ENCODE peak calls at places on chromosomes 3 and 15, in nine cellular contexts. One of them, this sample, is unnamed. For H3K36me3, the result is how much of the 10 kb centered on the place peaks cover.

GRCh38 chr3:190229632-190230424 is 92.4 kb downstream of the CLDN1 start:
- DNase-seq in aorta: no peak
- DNase-seq in naive thymus-derived CD4-positive, alpha-beta T cell: no peak
- DNase-seq in IMR-90: peak
- DNase-seq in kidney: no peak
- DNase-seq in A673: peak
- DNase-seq in lower lobe of right lung: no peak
- DNase-seq in ovary: no peak
- DNase-seq in body of pancreas: peak
- DNase-seq in this sample: peak

GRCh38 chr15:85031086-85031943 is 49.7 kb downstream of the PDE8A start:
- DNase-seq in aorta: no peak
- DNase-seq in naive thymus-derived CD4-positive, alpha-beta T cell: no peak
- DNase-seq in IMR-90: no peak
- DNase-seq in kidney: no peak
- DNase-seq in A673: no peak
- DNase-seq in lower lobe of right lung: no peak
- DNase-seq in ovary: no peak
- DNase-seq in body of pancreas: no peak
- DNase-seq in this sample: no peak

GRCh38 chr3:120192579-120192978 is 92.4 kb downstream of the GPR156 start:
- DNase-seq in aorta: no peak
- DNase-seq in naive thymus-derived CD4-positive, alpha-beta T cell: no peak
- DNase-seq in IMR-90: peak
- DNase-seq in kidney: no peak
- DNase-seq in A673: no peak
- DNase-seq in lower lobe of right lung: no peak
- DNase-seq in ovary: no peak
- DNase-seq in body of pancreas: no peak
- DNase-seq in this sample: no peak

GRCh38 chr15:81091889-81092558 is 42.0 kb upstream of the CFAP161 start:
- DNase-seq in aorta: no peak
- DNase-seq in naive thymus-derived CD4-positive, alpha-beta T cell: no peak
- DNase-seq in IMR-90: peak
- DNase-seq in kidney: no peak
- DNase-seq in A673: peak
- DNase-seq in lower lobe of right lung: no peak
- DNase-seq in ovary: no peak
- DNase-seq in body of pancreas: peak
- DNase-seq in this sample: peak

GRCh38 chr3:123552095-123552714 is 32.6 kb downstream of the HACD2 start:
- DNase-seq in aorta: no peak
- DNase-seq in naive thymus-derived CD4-positive, alpha-beta T cell: no peak
- DNase-seq in IMR-90: peak
- DNase-seq in kidney: no peak
- DNase-seq in A673: peak
- DNase-seq in lower lobe of right lung: no peak
- DNase-seq in ovary: no peak
- DNase-seq in body of pancreas: no peak
- DNase-seq in this sample: peak

GRCh38 chr3:159897331-159898075 is 91.1 kb upstream of the IL12A start:
- DNase-seq in aorta: no peak
- DNase-seq in naive thymus-derived CD4-positive, alpha-beta T cell: no peak
- DNase-seq in IMR-90: peak
- DNase-seq in kidney: no peak
- DNase-seq in A673: peak
- DNase-seq in lower lobe of right lung: no peak
- DNase-seq in ovary: peak
- DNase-seq in body of pancreas: no peak
- DNase-seq in this sample: peak

GRCh38 chr3:177013681-177014280 is 183.5 kb downstream of the TBL1XR1 start:
- DNase-seq in aorta: no peak
- DNase-seq in naive thymus-derived CD4-positive, alpha-beta T cell: no peak
- DNase-seq in IMR-90: no peak
- DNase-seq in kidney: no peak
- DNase-seq in A673: no peak
- DNase-seq in lower lobe of right lung: no peak
- DNase-seq in ovary: no peak
- DNase-seq in body of pancreas: no peak
- DNase-seq in this sample: no peak

GRCh38 chr15:37594431-37594830 is 340.0 kb upstream of the TMCO5A start:
- DNase-seq in aorta: no peak
- DNase-seq in naive thymus-derived CD4-positive, alpha-beta T cell: no peak
- DNase-seq in IMR-90: no peak
- DNase-seq in kidney: no peak
- DNase-seq in A673: no peak
- DNase-seq in lower lobe of right lung: no peak
- DNase-seq in ovary: no peak
- DNase-seq in body of pancreas: no peak
- DNase-seq in this sample: no peak

GRCh38 chr3:175432338-175433025 is 573.3 kb downstream of the NAALADL2 start:
- DNase-seq in aorta: no peak
- DNase-seq in naive thymus-derived CD4-positive, alpha-beta T cell: no peak
- DNase-seq in IMR-90: peak
- DNase-seq in kidney: no peak
- DNase-seq in A673: peak
- DNase-seq in lower lobe of right lung: no peak
- DNase-seq in ovary: no peak
- DNase-seq in body of pancreas: no peak
- DNase-seq in this sample: peak
- H3K4me3 ChIP-seq in aorta: no peak
- H3K4me3 ChIP-seq in naive thymus-derived CD4-positive, alpha-beta T cell: no peak
- H3K4me3 ChIP-seq in IMR-90: peak
- H3K4me3 ChIP-seq in kidney: no peak
- H3K4me3 ChIP-seq in A673: no peak
- H3K4me3 ChIP-seq in lower lobe of right lung: no peak
- H3K4me3 ChIP-seq in ovary: no peak
- H3K4me3 ChIP-seq in body of pancreas: no peak
- H3K4me3 ChIP-seq in this sample: no peak

GRCh38 chr3:11544413-11545181 is 99.1 kb downstream of the VGLL4 start:
- DNase-seq in aorta: peak
- DNase-seq in naive thymus-derived CD4-positive, alpha-beta T cell: no peak
- DNase-seq in IMR-90: peak
- DNase-seq in kidney: no peak
- DNase-seq in A673: no peak
- DNase-seq in lower lobe of right lung: no peak
- DNase-seq in ovary: peak
- DNase-seq in body of pancreas: peak
- DNase-seq in this sample: no peak
- H3K27ac ChIP-seq in aorta: no peak
- H3K27ac ChIP-seq in naive thymus-derived CD4-positive, alpha-beta T cell: no peak
- H3K27ac ChIP-seq in IMR-90: no peak
- H3K27ac ChIP-seq in kidney: no peak
- H3K27ac ChIP-seq in A673: no peak
- H3K27ac ChIP-seq in lower lobe of right lung: no peak
- H3K27ac ChIP-seq in ovary: peak
- H3K27ac ChIP-seq in body of pancreas: no peak
- H3K27ac ChIP-seq in this sample: no peak

GRCh38 chr3:52124126-52124525 is 30.1 kb downstream of the POC1A start:
- DNase-seq in aorta: peak
- DNase-seq in naive thymus-derived CD4-positive, alpha-beta T cell: no peak
- DNase-seq in IMR-90: no peak
- DNase-seq in kidney: no peak
- DNase-seq in A673: no peak
- DNase-seq in lower lobe of right lung: peak
- DNase-seq in ovary: no peak
- DNase-seq in body of pancreas: no peak
- DNase-seq in this sample: no peak

GRCh38 chr3:52121813-52122212 is 32.4 kb downstream of the POC1A start:
- DNase-seq in aorta: peak
- DNase-seq in naive thymus-derived CD4-positive, alpha-beta T cell: no peak
- DNase-seq in IMR-90: no peak
- DNase-seq in kidney: peak
- DNase-seq in A673: no peak
- DNase-seq in lower lobe of right lung: peak
- DNase-seq in ovary: no peak
- DNase-seq in body of pancreas: peak
- DNase-seq in this sample: no peak

GRCh38 chr3:52121459-52121795 is 32.8 kb downstream of the POC1A start:
- DNase-seq in aorta: peak
- DNase-seq in naive thymus-derived CD4-positive, alpha-beta T cell: no peak
- DNase-seq in IMR-90: no peak
- DNase-seq in kidney: peak
- DNase-seq in A673: no peak
- DNase-seq in lower lobe of right lung: peak
- DNase-seq in ovary: no peak
- DNase-seq in body of pancreas: peak
- DNase-seq in this sample: no peak

GRCh38 chr3:52123106-52123708 is 31.0 kb downstream of the POC1A start:
- DNase-seq in aorta: peak
- DNase-seq in naive thymus-derived CD4-positive, alpha-beta T cell: peak
- DNase-seq in IMR-90: peak
- DNase-seq in kidney: peak
- DNase-seq in A673: peak
- DNase-seq in lower lobe of right lung: peak
- DNase-seq in ovary: peak
- DNase-seq in body of pancreas: peak
- DNase-seq in this sample: peak

DNA sequence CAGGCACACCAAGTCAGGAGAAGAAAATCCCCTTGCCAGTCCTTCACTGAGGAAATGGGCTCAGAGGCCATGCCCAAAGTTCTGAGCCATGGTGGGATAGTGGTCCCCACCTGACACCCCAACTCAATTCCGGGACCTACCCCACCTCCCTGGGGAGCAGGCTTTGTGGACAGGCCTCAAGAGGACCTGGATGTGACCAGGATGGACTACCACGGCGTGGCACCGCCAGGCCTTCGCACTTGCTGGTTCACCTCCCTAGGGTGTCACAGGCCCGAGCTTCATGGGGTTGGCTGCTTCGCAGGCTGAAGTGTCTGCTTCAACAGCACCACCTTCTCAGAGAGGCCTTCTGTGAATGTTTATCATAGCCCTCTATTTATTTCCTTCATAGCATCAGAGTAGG is 31.7 kb downstream of the POC1A start:
- DNase-seq in aorta: peak
- DNase-seq in naive thymus-derived CD4-positive, alpha-beta T cell: no peak
- DNase-seq in IMR-90: no peak
- DNase-seq in kidney: peak
- DNase-seq in A673: no peak
- DNase-seq in lower lobe of right lung: peak
- DNase-seq in ovary: no peak
- DNase-seq in body of pancreas: no peak
- DNase-seq in this sample: no peak
- H3K36me3 ChIP-seq in aorta: under half
- H3K36me3 ChIP-seq in naive thymus-derived CD4-positive, alpha-beta T cell: under half
- H3K36me3 ChIP-seq in IMR-90: under half
- H3K36me3 ChIP-seq in kidney: under half
- H3K36me3 ChIP-seq in A673: under half
- H3K36me3 ChIP-seq in lower lobe of right lung: under half
- H3K36me3 ChIP-seq in ovary: under half
- H3K36me3 ChIP-seq in body of pancreas: under half
- H3K36me3 ChIP-seq in this sample: under half

DNA sequence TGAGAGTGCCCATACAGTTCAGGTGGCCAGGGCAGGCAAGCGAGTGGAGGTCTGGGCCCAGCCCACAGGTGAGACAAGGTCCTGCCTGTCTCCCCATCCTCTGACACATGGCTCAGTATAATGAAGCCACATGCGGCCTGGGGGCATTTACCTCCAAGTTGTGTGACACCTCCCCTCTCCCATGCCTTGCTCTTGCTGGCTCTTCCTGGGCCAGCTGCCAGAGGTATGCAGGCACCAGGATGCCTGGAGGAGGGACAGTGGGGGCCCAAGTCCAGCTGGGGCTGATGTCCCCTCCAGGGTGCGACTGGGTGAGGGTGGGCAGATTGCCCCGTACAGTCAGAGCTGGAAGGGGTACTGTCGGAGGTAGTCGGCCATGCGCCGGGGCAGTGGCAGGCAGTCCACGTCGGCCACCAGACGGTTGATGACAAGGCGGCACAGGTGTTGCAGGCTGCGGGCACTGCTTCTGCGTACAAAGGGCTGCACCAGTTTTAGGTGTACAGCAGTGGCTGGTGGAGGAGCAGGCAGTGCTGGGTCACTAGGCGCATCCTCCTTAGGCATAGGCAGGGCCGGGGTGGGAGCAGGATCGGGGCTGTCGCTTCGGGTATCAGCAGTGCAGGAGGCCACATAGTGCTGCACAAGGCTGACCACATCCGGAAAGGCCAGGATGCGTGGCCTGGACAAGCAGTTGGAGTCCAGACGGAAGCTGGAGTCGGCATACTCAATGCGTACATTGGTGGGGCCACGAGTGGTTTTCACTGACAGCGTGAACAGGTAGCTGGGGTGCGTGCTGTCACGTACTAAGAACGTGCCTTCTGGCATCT is 4.1 kb downstream of the CISH start:
- DNase-seq in aorta: no peak
- DNase-seq in naive thymus-derived CD4-positive, alpha-beta T cell: no peak
- DNase-seq in IMR-90: no peak
- DNase-seq in kidney: peak
- DNase-seq in A673: no peak
- DNase-seq in lower lobe of right lung: peak
- DNase-seq in ovary: no peak
- DNase-seq in body of pancreas: no peak
- DNase-seq in this sample: no peak
- H3K4me3 ChIP-seq in aorta: no peak
- H3K4me3 ChIP-seq in naive thymus-derived CD4-positive, alpha-beta T cell: peak
- H3K4me3 ChIP-seq in IMR-90: no peak
- H3K4me3 ChIP-seq in kidney: peak
- H3K4me3 ChIP-seq in A673: no peak
- H3K4me3 ChIP-seq in lower lobe of right lung: peak
- H3K4me3 ChIP-seq in ovary: no peak
- H3K4me3 ChIP-seq in body of pancreas: no peak
- H3K4me3 ChIP-seq in this sample: no peak

GRCh38 chr3:141407043-141407442 is 38.7 kb downstream of the ZBTB38 start:
- DNase-seq in aorta: no peak
- DNase-seq in naive thymus-derived CD4-positive, alpha-beta T cell: no peak
- DNase-seq in IMR-90: peak
- DNase-seq in kidney: no peak
- DNase-seq in A673: no peak
- DNase-seq in lower lobe of right lung: no peak
- DNase-seq in ovary: no peak
- DNase-seq in body of pancreas: peak
- DNase-seq in this sample: peak
- H3K27ac ChIP-seq in aorta: no peak
- H3K27ac ChIP-seq in naive thymus-derived CD4-positive, alpha-beta T cell: no peak
- H3K27ac ChIP-seq in IMR-90: peak
- H3K27ac ChIP-seq in kidney: peak
- H3K27ac ChIP-seq in A673: no peak
- H3K27ac ChIP-seq in lower lobe of right lung: peak
- H3K27ac ChIP-seq in ovary: no peak
- H3K27ac ChIP-seq in body of pancreas: peak
- H3K27ac ChIP-seq in this sample: peak

DNA sequence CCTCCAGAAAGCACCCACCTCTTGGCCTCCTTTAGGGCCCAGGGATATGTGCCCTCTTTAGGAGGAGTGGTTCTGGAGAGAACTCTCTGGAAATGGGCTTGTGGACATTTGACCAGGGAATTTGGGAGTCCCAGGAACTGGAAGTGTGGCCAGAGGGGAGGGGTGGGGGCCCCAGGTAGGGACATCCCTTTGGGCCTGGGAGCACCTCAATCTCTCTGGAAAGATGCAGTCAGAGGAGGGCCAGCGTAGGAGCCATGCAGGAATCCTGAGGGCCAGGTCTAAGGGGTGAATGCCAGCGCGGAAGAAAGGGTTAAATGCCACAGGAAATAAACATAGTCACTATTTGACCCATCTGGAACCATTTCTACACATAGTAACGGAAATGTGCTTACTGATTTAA is 50.3 kb upstream of the ITGA11 start:
- DNase-seq in aorta: no peak
- DNase-seq in naive thymus-derived CD4-positive, alpha-beta T cell: no peak
- DNase-seq in IMR-90: no peak
- DNase-seq in kidney: no peak
- DNase-seq in A673: no peak
- DNase-seq in lower lobe of right lung: no peak
- DNase-seq in ovary: no peak
- DNase-seq in body of pancreas: no peak
- DNase-seq in this sample: no peak
- H3K36me3 ChIP-seq in aorta: under half
- H3K36me3 ChIP-seq in naive thymus-derived CD4-positive, alpha-beta T cell: under half
- H3K36me3 ChIP-seq in IMR-90: under half
- H3K36me3 ChIP-seq in kidney: under half
- H3K36me3 ChIP-seq in A673: under half
- H3K36me3 ChIP-seq in lower lobe of right lung: under half
- H3K36me3 ChIP-seq in ovary: under half
- H3K36me3 ChIP-seq in body of pancreas: under half
- H3K36me3 ChIP-seq in this sample: under half